ENCODE peak calls at places on chromosomes 2 and 18, in nine cellular contexts. H is K562; Y is endothelial cell of umbilical vein; V is left ventricle myocardium inferior; M is upper lobe of right lung; S is lung; D is CD8-positive, alpha-beta T cell; Z is hepatocyte; G is uterus. R is an unnamed sample.

GRCh38 chr2:230664128-230664527 is 48.5 kb upstream of the CAB39 start:
- DNase-seq in Y (no peak), D (no peak), V (peak), S (no peak), H (no peak), Z (no peak), G (no peak), M (no peak), R (peak)

GRCh38 chr2:190765386-190766173 is 115.0 kb upstream of the GLS start:
- DNase-seq in S (no peak), D (no peak), Z (no peak), H (no peak), V (no peak), G (no peak), M (no peak), Y (no peak), R (peak)

GRCh38 chr18:23453657-23454011 is 547 bp downstream of the RIOK3 start:
- DNase-seq in G (no peak), V (no peak), M (no peak), S (no peak), Z (peak), Y (peak), H (no peak), D (no peak), R (no peak)

GRCh38 chr2:229446316-229446715 is 175.2 kb upstream of the PID1 start:
- DNase-seq in S (no peak), H (no peak), G (no peak), Z (no peak), V (no peak), D (no peak), M (no peak), Y (no peak), R (no peak)

GRCh38 chr2:199456383-199457146 is 1.2 kb downstream of the SATB2 start:
- DNase-seq in M (no peak), H (peak), V (no peak), G (no peak), D (no peak), Z (no peak), S (no peak), Y (no peak), R (no peak)

GRCh38 chr2:199452200-199452990 is 5.3 kb downstream of the SATB2 start:
- DNase-seq in V (no peak), D (no peak), G (no peak), Y (no peak), Z (no peak), S (no peak), H (peak), M (no peak), R (no peak)

GRCh38 chr2:193847140-193847539 is 1652.4 kb upstream of the TMEFF2 start:
- DNase-seq in G (no peak), S (no peak), H (no peak), V (no peak), D (no peak), Y (peak), Z (peak), M (no peak), R (peak)

GRCh38 chr2:199488772-199489400 is 31.1 kb upstream of the SATB2 start:
- DNase-seq in G (no peak), H (peak), V (no peak), S (peak), M (no peak), Y (peak), Z (peak), D (no peak), R (peak)

GRCh38 chr2:241835605-241836004 is 23.1 kb downstream of the PDCD1 start:
- DNase-seq in S (no peak), M (no peak), G (no peak), V (no peak), Y (no peak), Z (no peak), H (no peak), D (peak), R (no peak)

GRCh38 chr2:164046040-164046439 is 310.2 kb upstream of the FIGN start:
- DNase-seq in G (no peak), M (no peak), Z (no peak), D (no peak), H (no peak), V (no peak), Y (no peak), S (no peak), R (no peak)

GRCh38 chr2:46315103-46315890 is 18.1 kb downstream of the EPAS1 start:
- DNase-seq in V (peak), S (peak), H (peak), D (no peak), M (peak), G (peak), Z (peak), Y (peak), R (no peak)

GRCh38 chr2:190121971-190122370 is 59.4 kb upstream of the MSTN start:
- DNase-seq in M (no peak), Y (peak), V (no peak), D (no peak), Z (no peak), H (no peak), G (no peak), S (no peak), R (peak)

GRCh38 chr18:3449702-3450357 is at the start of gene TGIF1:
- DNase-seq in V (peak), Y (peak), S (peak), G (peak), M (peak), H (peak), D (peak), Z (peak), R (peak)

GRCh38 chr2:241618836-241619235 is 18.1 kb downstream of the THAP4 start:
- DNase-seq in D (no peak), H (no peak), G (no peak), S (no peak), Y (no peak), Z (no peak), M (no peak), V (no peak), R (no peak)

GRCh38 chr2:163132850-163133249 is 294.3 kb upstream of the KCNH7 start:
- DNase-seq in M (no peak), Z (no peak), S (no peak), G (no peak), D (no peak), Y (peak), V (no peak), H (no peak), R (peak)

GRCh38 chr18:12377556-12378553 is 828 bp upstream of the AFG3L2 start:
- DNase-seq in G (peak), Z (peak), M (no peak), V (no peak), D (no peak), H (no peak), S (no peak), Y (no peak), R (no peak)

GRCh38 chr2:150357770-150358467 is 129.5 kb downstream of the RND3 start:
- DNase-seq in M (no peak), D (no peak), Y (no peak), Z (peak), G (no peak), S (no peak), V (no peak), H (no peak), R (no peak)

GRCh38 chr2:98772531-98772930 is 41.6 kb upstream of the MGAT4A start:
- DNase-seq in M (no peak), D (no peak), Y (no peak), V (no peak), G (no peak), Z (no peak), S (no peak), H (no peak), R (peak)

GRCh38 chr2:20666364-20667150 is at the start of gene GDF7:
- DNase-seq in M (peak), Z (no peak), V (no peak), G (peak), S (no peak), D (no peak), H (peak), Y (peak), R (no peak)

GRCh38 chr2:222180619-222181018 is 118.2 kb downstream of the PAX3 start:
- DNase-seq in S (no peak), H (no peak), Y (no peak), V (no peak), D (no peak), M (no peak), Z (no peak), G (no peak), R (no peak)

GRCh38 chr2:230723363-230723762 is 10.7 kb downstream of the CAB39 start:
- DNase-seq in D (peak), Y (no peak), V (no peak), H (no peak), M (no peak), G (no peak), Z (no peak), S (no peak), R (no peak)

GRCh38 chr2:85733121-85733960 is 20.4 kb upstream of the ATOH8 start:
- DNase-seq in S (no peak), Z (no peak), V (no peak), Y (no peak), G (no peak), D (no peak), H (no peak), M (no peak), R (no peak)

GRCh38 chr2:160266078-160266551 is 66.0 kb upstream of the ITGB6 start:
- DNase-seq in D (no peak), Y (no peak), Z (no peak), S (no peak), V (no peak), M (no peak), H (no peak), G (no peak), R (no peak)

GRCh38 chr2:188449992-188450391 is 158.3 kb downstream of the GULP1 start:
- DNase-seq in H (no peak), Z (no peak), M (no peak), D (no peak), Y (no peak), G (no peak), V (no peak), S (no peak), R (no peak)

GRCh38 chr18:9117980-9118841 is 15.7 kb downstream of the NDUFV2 start:
- DNase-seq in D (no peak), H (no peak), Z (no peak), M (no peak), G (no peak), V (no peak), Y (peak), S (no peak), R (peak)

GRCh38 chr2:61566566-61566965 is 28.4 kb upstream of the XPO1 start:
- DNase-seq in H (no peak), V (no peak), D (no peak), Y (peak), M (no peak), S (no peak), G (no peak), Z (no peak), R (no peak)

GRCh38 chr2:70930371-70931329 is 5.0 kb upstream of the ATP6V1B1 start:
- DNase-seq in S (peak), M (no peak), Y (no peak), G (no peak), D (peak), H (no peak), V (no peak), Z (peak), R (no peak)
- H3K27ac ChIP-seq in S (no peak), M (no peak), Y (no peak), G (no peak), D (no peak), H (no peak), V (no peak), Z (no peak), R (no peak)

GRCh38 chr2:235041221-235041917 is 89.6 kb downstream of the SH3BP4 start:
- DNase-seq in D (no peak), S (no peak), Z (no peak), Y (no peak), M (peak), G (no peak), V (no peak), H (no peak), R (no peak)
- TF ChIP-seq CTCF in D (no peak), S (no peak), Z (no peak), Y (no peak), M (no peak), G (no peak), V (no peak), H (no peak), R (no peak)

DNA sequence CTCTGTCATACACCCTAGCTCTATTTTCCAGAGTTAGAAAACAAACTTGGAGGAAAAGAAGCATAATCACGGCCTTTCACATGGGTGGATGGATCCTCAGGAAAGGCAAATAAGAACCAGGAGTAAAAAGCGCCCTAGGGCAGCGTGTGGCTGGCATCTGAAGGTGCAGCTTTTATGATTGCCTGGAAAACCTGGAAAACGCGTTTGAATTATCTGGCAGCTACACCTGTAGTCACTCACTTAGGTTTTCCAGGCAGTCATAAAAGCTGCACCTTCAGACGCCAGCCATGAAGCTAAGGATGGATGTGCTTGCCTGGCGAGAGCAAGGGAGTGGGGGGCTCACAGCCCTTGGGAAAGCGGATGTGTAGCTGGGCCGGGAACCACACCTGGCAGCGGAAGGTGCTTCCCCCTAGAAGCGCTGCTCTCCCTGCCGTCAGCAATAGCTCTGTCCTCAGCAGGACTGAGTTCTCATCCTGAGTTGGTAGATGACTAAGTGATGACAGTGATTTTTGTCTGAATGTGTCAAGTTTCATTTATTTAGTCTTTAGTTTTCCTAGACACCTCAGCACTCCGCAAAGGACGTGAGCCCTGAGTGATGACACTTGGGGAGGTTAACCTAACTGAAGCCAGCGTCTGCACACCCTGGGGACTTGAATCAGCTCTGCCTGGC is 82.0 kb downstream of the DCDC2C start:
- DNase-seq in Y (no peak), D (no peak), V (no peak), G (no peak), Z (no peak), S (no peak), H (no peak), M (no peak), R (peak)
- H3K27ac ChIP-seq in Y (no peak), D (no peak), V (no peak), G (no peak), Z (no peak), S (no peak), H (no peak), M (no peak), R (no peak)

DNA sequence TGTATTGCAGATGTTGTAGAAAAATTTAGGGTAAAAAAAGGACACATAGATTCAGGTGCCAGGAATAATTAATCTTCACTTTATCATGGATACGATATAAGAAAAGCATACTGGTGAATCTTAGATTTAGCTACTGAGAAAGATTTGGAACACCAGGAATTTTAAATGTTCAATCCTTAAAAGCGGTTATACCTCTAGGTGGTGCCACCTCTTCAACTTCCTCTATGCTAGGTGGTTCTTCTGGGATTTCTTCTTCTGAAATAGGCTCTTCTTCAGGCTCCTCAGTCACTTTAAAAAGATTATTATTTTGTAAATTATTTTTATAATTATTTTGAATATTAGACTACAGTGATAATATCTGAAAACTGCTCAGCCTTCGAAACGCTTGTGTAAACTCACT is 133.1 kb downstream of the TTN start:
- DNase-seq in Y (no peak), V (no peak), G (no peak), Z (no peak), M (no peak), H (no peak), S (no peak), D (no peak), R (no peak)
- TF ChIP-seq CTCF in Y (no peak), V (peak), G (no peak), Z (no peak), M (no peak), H (peak), S (no peak), D (no peak), R (no peak)

R was measured in cardiac muscle cell.